ENCODE peak calls at places on chromosomes 3 and 15, in five cellular contexts. R is testis, M is mammary epithelial cell, T is thoracic aorta, B is stomach. H is an unnamed sample.

GRCh38 chr3:124860599-124860998 is 26.6 kb downstream of the ITGB5 start:
- DNase-seq in R (peak; percentile 60), M (peak; percentile 84), T (peak; percentile 77), B (peak; percentile 46), H (peak; percentile 86)

GRCh38 chr3:42830437-42831320 is 21.4 kb downstream of the ACKR2 start:
- DNase-seq in R (no peak), M (peak; percentile 34), T (no peak), B (no peak), H (no peak)

GRCh38 chr3:111712294-111713180 is 117.4 kb upstream of the ZBED2 start:
- DNase-seq in R (no peak), M (no peak), T (no peak), B (no peak), H (no peak)

GRCh38 chr3:63092545-63092944 is 185.6 kb upstream of the SYNPR start:
- DNase-seq in R (no peak), M (no peak), T (no peak), B (no peak), H (no peak)

GRCh38 chr3:41065340-41065739 is 134.0 kb upstream of the CTNNB1 start:
- DNase-seq in R (no peak), M (no peak), T (no peak), B (no peak), H (no peak)

GRCh38 chr15:78129098-78130011 is 1.9 kb downstream of the CIB2 start:
- DNase-seq in R (no peak), M (no peak), T (no peak), B (no peak), H (no peak)

GRCh38 chr3:11820540-11821041 is 26.1 kb downstream of the TAMM41 start:
- DNase-seq in R (peak; percentile 27), M (no peak), T (no peak), B (peak; percentile 37), H (no peak)

GRCh38 chr3:71301001-71301400 is 282.5 kb downstream of the FOXP1 start:
- DNase-seq in R (no peak), M (no peak), T (no peak), B (no peak), H (no peak)

GRCh38 chr3:148840419-148840818 is 12.8 kb downstream of the CPB1 start:
- DNase-seq in R (no peak), M (no peak), T (no peak), B (no peak), H (no peak)

GRCh38 chr15:93087825-93088199 is 1.2 kb downstream of the RGMA start:
- DNase-seq in R (peak; percentile 89), M (peak; percentile 52), T (no peak), B (peak; percentile 70), H (no peak)

GRCh38 chr3:167941234-167941995 is 154.3 kb downstream of the GOLIM4 start:
- DNase-seq in R (peak; percentile 32), M (peak; percentile 61), T (no peak), B (no peak), H (peak; percentile 78)
- H3K4me3 ChIP-seq in R (no peak overlapping the region), M (no peak overlapping the region), T (no peak overlapping the region), B (no peak overlapping the region), H (no peak overlapping the region)

GRCh38 chr15:26472661-26473060 is 300.2 kb downstream of the GABRB3 start:
- DNase-seq in R (no peak), M (no peak), T (no peak), B (no peak), H (no peak)

GRCh38 chr15:26477044-26477443 is 295.8 kb downstream of the GABRB3 start:
- DNase-seq in R (no peak), M (no peak), T (no peak), B (no peak), H (no peak)

GRCh38 chr15:26475554-26475953 is 297.3 kb downstream of the GABRB3 start:
- DNase-seq in R (no peak), M (no peak), T (no peak), B (no peak), H (no peak)
- TF ChIP-seq CTCF in R (no peak), M (no peak), T (no peak), B (no peak), H (no peak)

GRCh38 chr3:169454060-169454317 is 209.5 kb downstream of the MECOM start:
- DNase-seq in R (no peak), M (no peak), T (no peak), B (no peak), H (no peak)

GRCh38 chr3:169449012-169449411 is 214.5 kb downstream of the MECOM start:
- DNase-seq in R (no peak), M (no peak), T (no peak), B (no peak), H (no peak)

GRCh38 chr3:169453256-169454059 is 210.1 kb downstream of the MECOM start:
- DNase-seq in R (no peak), M (no peak), T (no peak), B (no peak), H (no peak)

GRCh38 chr3:169448501-169448900 is 215.0 kb downstream of the MECOM start:
- DNase-seq in R (no peak), M (peak; percentile 28), T (no peak), B (no peak), H (no peak)
- H3K27ac ChIP-seq in R (no peak overlapping the region), M (no peak overlapping the region), T (no peak overlapping the region), B (no peak overlapping the region), H (no peak overlapping the region)

GRCh38 chr15:68428431-68428940 is 3.5 kb downstream of the ITGA11 start:
- DNase-seq in R (no peak), M (no peak), T (no peak), B (no peak), H (no peak)

GRCh38 chr15:68431792-68432401 is at the start of gene ITGA11:
- DNase-seq in R (peak; percentile 67), M (peak; percentile 54), T (peak; percentile 59), B (peak; percentile 56), H (no peak)

GRCh38 chr15:68431037-68431791 is 749 bp downstream of the ITGA11 start:
- DNase-seq in R (peak; percentile 34), M (peak; percentile 4), T (no peak), B (peak; percentile 17), H (no peak)

GRCh38 chr15:68429691-68430470 is 2.1 kb downstream of the ITGA11 start:
- DNase-seq in R (peak; percentile 7), M (no peak), T (no peak), B (no peak), H (no peak)

GRCh38 chr15:68430471-68431036 is 1.4 kb downstream of the ITGA11 start:
- DNase-seq in R (no peak), M (no peak), T (no peak), B (no peak), H (no peak)
- H3K4me3 ChIP-seq in R (peak overlapping the region; percentile 39), M (no peak overlapping the region), T (peak overlapping the region; percentile 83), B (peak overlapping the region; percentile 46), H (peak overlapping the region; percentile 80)

GRCh38 chr15:88335074-88335473 is 78.5 kb upstream of the NTRK3 start:
- DNase-seq in R (no peak), M (no peak), T (no peak), B (no peak), H (no peak)
- TF ChIP-seq CTCF in R (no peak), M (no peak), T (no peak), B (no peak), H (no peak)